ENCODE peak calls at places on chromosomes 1 and 21, in four cellular contexts. D is HepG2, W is GM12878, H is K562. M is an unnamed sample.

GRCh38 chr1:51926171-51926812 is 47.8 kb upstream of the NRDC start:
- DNase-seq in D (no peak), W (no peak), H (peak), M (peak)

GRCh38 chr21:42389449-42389835 is 6.4 kb downstream of the TMPRSS3 start:
- DNase-seq in D (peak), W (no peak), H (no peak), M (no peak)

GRCh38 chr1:200354243-200354642 is 55.6 kb downstream of the ZNF281 start:
- DNase-seq in D (no peak), W (peak), H (no peak), M (no peak)

GRCh38 chr1:153658400-153659174 is at the start of gene SNAPIN:
- DNase-seq in D (peak), W (peak), H (peak), M (peak)

GRCh38 chr1:73998348-73998959 is 199.5 kb downstream of the LRRIQ3 start:
- DNase-seq in D (peak), W (peak), H (peak), M (peak)

GRCh38 chr1:112328600-112328999 is 67.4 kb upstream of the CTTNBP2NL start:
- DNase-seq in D (no peak), W (no peak), H (no peak), M (no peak)

GRCh38 chr1:21262282-21263051 is 27.8 kb downstream of the ECE1 start:
- DNase-seq in D (peak), W (no peak), H (peak), M (no peak)

GRCh38 chr1:150151291-150152181 is 1.8 kb downstream of the PLEKHO1 start:
- DNase-seq in D (no peak), W (no peak), H (no peak), M (no peak)

GRCh38 chr1:9901148-9902059 is 8.7 kb downstream of the CTNNBIP1 start:
- DNase-seq in D (no peak), W (no peak), H (peak), M (no peak)

GRCh38 chr21:28714795-28715464 is 277.7 kb downstream of the LTN1 start:
- DNase-seq in D (no peak), W (no peak), H (no peak), M (no peak)

GRCh38 chr1:199612976-199613774 is 414.3 kb upstream of the NR5A2 start:
- DNase-seq in D (no peak), W (no peak), H (no peak), M (no peak)

GRCh38 chr21:42614811-42615342 is 38.5 kb upstream of the PDE9A start:
- DNase-seq in D (peak), W (no peak), H (peak), M (peak)

GRCh38 chr1:34973326-34973725 is 11.8 kb downstream of the TMEM35B start:
- DNase-seq in D (no peak), W (no peak), H (no peak), M (no peak)

GRCh38 chr1:214551436-214552173 is at the start of gene PTPN14:
- DNase-seq in D (peak), W (no peak), H (no peak), M (peak)

GRCh38 chr1:74780600-74780999 is 47.6 kb downstream of the TYW3 start:
- DNase-seq in D (peak), W (no peak), H (no peak), M (no peak)

GRCh38 chr1:5830771-5831599 is 161.2 kb downstream of the NPHP4 start:
- DNase-seq in D (no peak), W (no peak), H (peak), M (peak)

GRCh38 chr1:171999756-172000155 is 158.5 kb downstream of the DNM3 start:
- DNase-seq in D (no peak), W (no peak), H (no peak), M (no peak)

DNA sequence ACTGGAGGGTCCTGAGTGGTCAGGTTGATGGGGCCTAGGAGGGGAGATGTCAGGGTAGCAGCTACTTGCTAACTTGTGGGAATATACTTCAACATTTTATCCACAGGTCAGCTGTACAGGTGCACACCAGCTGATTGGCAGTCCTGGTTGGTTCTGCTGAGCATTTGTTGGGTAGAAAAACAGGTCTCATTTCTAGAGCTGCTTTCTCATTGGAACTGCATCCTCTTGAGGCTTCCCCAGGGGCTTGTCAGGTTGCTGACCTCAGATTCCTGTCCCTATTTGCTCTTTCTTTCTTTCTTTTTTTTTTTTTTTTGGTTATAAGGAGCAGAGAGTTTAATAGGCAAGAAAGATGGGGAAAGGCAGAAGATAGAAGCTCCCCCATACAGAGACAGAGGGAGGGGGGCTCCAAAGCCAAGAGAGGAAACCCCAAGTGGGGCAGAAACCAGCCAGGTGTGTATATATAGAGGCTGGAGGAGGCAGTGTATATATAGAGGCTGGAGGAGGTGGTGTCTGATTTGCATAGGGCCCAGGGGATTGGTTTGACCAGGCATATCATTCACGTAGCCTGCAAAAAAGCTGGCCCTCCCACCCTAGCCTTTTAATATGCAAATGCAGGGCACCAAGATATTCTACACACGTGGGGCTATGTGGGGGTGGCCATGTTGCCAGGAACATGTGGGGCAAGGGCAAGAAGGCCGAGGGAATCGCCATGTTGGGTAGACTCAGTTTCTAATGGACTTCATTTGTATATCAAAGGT is 57.3 kb upstream of the STUM start:
- DNase-seq in D (no peak), W (no peak), H (no peak), M (no peak)
- TF ChIP-seq SP1 in D (no peak), W (no peak), H (no peak), M (no peak)

GRCh38 chr1:212413902-212414327 is 771 bp downstream of the PACC1 start:
- DNase-seq in D (no peak), W (no peak), H (peak), M (peak)

GRCh38 chr1:212414328-212415106 is at the start of gene PACC1:
- DNase-seq in D (peak), W (peak), H (peak), M (peak)

GRCh38 chr1:212412374-212412773 is 2.3 kb downstream of the PACC1 start:
- DNase-seq in D (no peak), W (no peak), H (no peak), M (no peak)

GRCh38 chr1:212410231-212410825 is 4.4 kb downstream of the PACC1 start:
- DNase-seq in D (peak), W (no peak), H (no peak), M (no peak)

GRCh38 chr1:212415107-212415841 is 588 bp upstream of the PACC1 start:
- DNase-seq in D (no peak), W (no peak), H (peak), M (no peak)
- TF ChIP-seq FOXK2 in D (no peak), W (no peak), H (no peak), M (no peak)

DNA sequence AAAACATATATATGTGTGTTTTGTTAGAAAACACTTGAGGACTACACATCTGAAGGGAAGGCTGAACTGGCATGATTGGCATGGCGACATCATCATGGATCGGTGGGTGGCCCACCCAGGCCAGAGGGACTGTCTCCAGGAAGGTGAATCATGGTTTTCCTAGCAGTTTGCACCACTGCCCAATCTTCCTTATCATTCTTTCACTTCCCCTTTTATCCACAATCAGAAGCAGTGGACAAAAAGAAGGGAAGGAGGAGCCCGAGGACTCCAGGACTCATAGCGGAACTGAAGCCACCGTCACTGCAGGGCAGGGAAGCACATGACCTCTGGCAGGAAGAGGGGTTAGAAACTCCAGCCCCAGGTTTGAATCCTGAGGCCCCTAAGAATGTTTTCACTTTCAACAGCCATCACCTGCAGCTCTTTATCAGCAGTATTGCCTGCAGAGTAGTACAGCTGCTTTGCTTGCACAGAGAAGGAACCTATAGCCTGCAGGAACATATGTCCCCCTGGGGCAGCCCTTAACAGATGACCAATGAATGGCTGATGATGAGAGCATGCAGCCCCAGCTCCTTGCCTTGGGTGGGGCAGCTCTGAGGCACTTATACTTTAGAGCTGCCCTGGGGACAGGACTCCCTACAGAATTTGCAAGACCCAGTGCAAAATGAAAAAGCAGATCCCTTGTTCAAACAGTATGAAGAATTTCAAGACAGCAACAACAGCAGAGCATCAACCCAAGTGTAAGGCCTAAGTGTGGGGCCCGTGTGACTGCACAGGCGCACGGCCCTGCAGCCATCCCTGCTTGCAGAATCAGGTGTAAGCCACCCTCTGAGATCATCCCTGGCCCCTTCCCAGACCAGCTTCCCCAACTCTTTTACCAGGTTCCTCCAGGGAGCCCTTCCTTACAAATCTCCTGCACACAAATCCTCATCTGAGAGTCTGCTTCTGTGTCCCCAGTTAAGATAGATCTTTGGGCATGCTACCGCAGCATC is 241.8 kb upstream of the IRF2BP2 start:
- DNase-seq in D (no peak), W (no peak), H (peak), M (no peak)
- TF ChIP-seq TARDBP in D (no peak), W (no peak), H (no peak), M (no peak)

GRCh38 chr1:232859216-232859615 is 54.0 kb downstream of the MAP10 start:
- DNase-seq in D (no peak), W (no peak), H (no peak), M (no peak)
- TF ChIP-seq SP1 in D (no peak), W (no peak), H (no peak), M (no peak)

GRCh38 chr1:53075206-53075605 is 13.2 kb downstream of the PODN start:
- DNase-seq in D (no peak), W (no peak), H (no peak), M (no peak)
- TF ChIP-seq FOXK2 in D (no peak), W (no peak), H (no peak), M (no peak)

DNA sequence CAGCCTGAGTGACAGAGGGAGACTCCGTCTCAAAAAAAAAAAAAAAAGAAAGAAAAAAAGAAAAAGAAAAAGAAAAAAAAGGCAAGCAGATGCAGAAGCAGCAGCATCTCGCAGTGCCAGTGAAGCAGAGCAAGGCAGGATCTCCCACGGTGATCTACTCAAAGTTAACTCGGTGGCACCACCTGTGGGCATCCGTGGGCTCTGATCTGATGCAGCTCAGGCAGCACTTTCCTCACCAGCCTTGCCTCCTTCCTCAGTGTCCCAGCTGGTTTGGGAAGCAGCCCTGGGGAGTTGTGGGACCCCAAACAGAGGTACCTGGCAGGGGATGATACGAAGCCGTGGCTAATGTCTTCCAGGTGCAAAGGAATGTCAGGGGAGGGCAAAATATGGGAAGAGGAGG is 104.3 kb upstream of the KRTAP19-8 start:
- DNase-seq in D (no peak), W (no peak), H (no peak), M (no peak)
- TF ChIP-seq TARDBP in D (no peak), W (no peak), H (no peak), M (no peak)

M was measured in HEK293T.